ENCODE peak calls at places on chromosomes 2 and 18, in nine cellular contexts. X is naive thymus-derived CD8-positive, alpha-beta T cell; P is tibial nerve; S is dorsolateral prefrontal cortex; F is OCI-LY7; G is heart left ventricle; B is caudate nucleus; U is HS-5; O is activated naive CD4-positive, alpha-beta T cell treated with Interleukin-2 at 50 U/mL for 16 hours. A is an unnamed sample.
A peak's percentile ranks its signal among the peaks of the same experiment; 100 is the strongest.

GRCh38 chr2:106095478-106096392 is 98.4 kb downstream of the UXS1 start:
- DNase-seq in P (no peak), S (no peak), G (no peak), B (no peak), F (no peak), X (peak; percentile 84), O (peak; percentile 75), U (no peak), A (peak; percentile 87)

GRCh38 chr2:181273986-181274385 is 183.2 kb upstream of the ITGA4 start:
- DNase-seq in U (peak; percentile 70), F (no peak), S (no peak), X (no peak), P (no peak), B (no peak), O (no peak), G (no peak), A (no peak)

GRCh38 chr2:88442501-88442900 is 10.0 kb downstream of the FOXI3 start:
- DNase-seq in P (no peak), G (no peak), F (no peak), X (no peak), O (no peak), U (no peak), B (no peak), S (no peak), A (no peak)

GRCh38 chr2:158714420-158714819 is 80.7 kb upstream of the DAPL1 start:
- DNase-seq in P (no peak), S (no peak), U (no peak), F (no peak), B (no peak), O (no peak), G (no peak), X (no peak), A (no peak)

GRCh38 chr2:216578325-216578724 is 54.9 kb upstream of the IGFBP2 start:
- DNase-seq in X (no peak), S (no peak), P (no peak), O (no peak), U (no peak), F (no peak), B (no peak), G (no peak), A (no peak)

GRCh38 chr2:10465915-10466314 is 17.8 kb upstream of the ODC1 start:
- DNase-seq in F (no peak), U (no peak), X (no peak), S (no peak), O (no peak), B (no peak), P (no peak), G (no peak), A (no peak)

GRCh38 chr18:73458186-73458964 is 590.6 kb upstream of the NETO1 start:
- DNase-seq in U (no peak), F (no peak), S (no peak), B (no peak), X (no peak), O (no peak), P (no peak), G (no peak), A (no peak)

GRCh38 chr18:52422985-52423601 is 83.1 kb downstream of the DCC start:
- DNase-seq in P (no peak), O (no peak), F (no peak), B (no peak), U (no peak), X (no peak), S (no peak), G (no peak), A (no peak)

GRCh38 chr2:44967056-44967455 is 25.6 kb downstream of the SIX3 start:
- DNase-seq in U (no peak), F (no peak), B (no peak), P (no peak), G (no peak), S (no peak), X (no peak), O (no peak), A (no peak)

GRCh38 chr2:9769171-9770005 is 73.9 kb upstream of the TAF1B start:
- DNase-seq in U (no peak), X (no peak), G (no peak), S (peak; percentile 69), O (peak; percentile 56), F (no peak), P (peak; percentile 10), B (no peak), A (no peak)

GRCh38 chr2:46319711-46320110 is 22.5 kb downstream of the EPAS1 start:
- DNase-seq in B (no peak), X (no peak), O (no peak), P (no peak), F (no peak), S (no peak), U (no peak), G (no peak), A (no peak)

GRCh38 chr2:184683923-184684322 is 85.6 kb downstream of the ZNF804A start:
- DNase-seq in X (no peak), G (no peak), B (no peak), S (no peak), P (no peak), F (no peak), O (no peak), U (no peak), A (no peak)